ENCODE peak calls at places on chromosomes 11 and 22, in eight cellular contexts. S, M, V, D, A, F, O and Q are unnamed samples.

GRCh38 chr11:76805206-76805913 is 22.2 kb downstream of the TSKU start:
- DNase-seq in S (peak), F (no peak), M (peak), A (no peak), V (no peak), O (no peak), D (no peak), Q (no peak)

GRCh38 chr22:50250555-50251471 is at the start of gene HDAC10:
- DNase-seq in F (peak), A (peak), M (peak), D (peak), V (peak), S (peak), O (peak), Q (peak)

GRCh38 chr11:44564653-44565007 is 833 bp upstream of the CD82 start:
- DNase-seq in O (peak), A (no peak), F (no peak), D (peak), V (no peak), M (peak), S (no peak), Q (no peak)

GRCh38 chr11:104691129-104691528 is 207.1 kb downstream of the CASP12 start:
- DNase-seq in A (no peak), O (no peak), S (no peak), V (no peak), F (no peak), M (no peak), D (no peak), Q (no peak)

GRCh38 chr22:31139866-31140716 is at the start of gene PLA2G3:
- DNase-seq in V (no peak), O (no peak), S (peak), F (no peak), M (peak), D (peak), A (peak), Q (peak)

GRCh38 chr11:27717377-27717776 is 17.1 kb upstream of the BDNF start:
- DNase-seq in V (no peak), D (peak), S (no peak), O (no peak), M (peak), A (no peak), F (no peak), Q (no peak)

GRCh38 chr11:60756307-60757032 is at the start of gene MS4A15:
- DNase-seq in A (no peak), M (peak), V (no peak), O (no peak), S (no peak), F (no peak), D (no peak), Q (peak)

GRCh38 chr11:61895046-61895717 is 3.8 kb upstream of the FADS3 start:
- DNase-seq in D (no peak), S (no peak), M (no peak), O (no peak), A (no peak), F (no peak), V (no peak), Q (no peak)

GRCh38 chr11:2562897-2563215 is 118.0 kb downstream of the KCNQ1 start:
- DNase-seq in V (no peak), F (no peak), O (no peak), S (no peak), D (no peak), M (no peak), A (no peak), Q (no peak)

GRCh38 chr22:46070722-46071450 is 79.4 kb upstream of the PPARA start:
- DNase-seq in D (peak), S (peak), A (no peak), V (no peak), O (peak), F (no peak), M (peak), Q (peak)

GRCh38 chr11:36271794-36272409 is 17.3 kb downstream of the COMMD9 start:
- DNase-seq in S (no peak), A (no peak), F (no peak), D (no peak), O (no peak), V (no peak), M (peak), Q (no peak)

GRCh38 chr11:38461751-38462150 is 1863.7 kb upstream of the RAG2 start:
- DNase-seq in D (no peak), V (no peak), M (no peak), A (no peak), S (no peak), O (no peak), F (peak), Q (no peak)

GRCh38 chr22:40552070-40552469 is 84.4 kb downstream of the MRTFA start:
- DNase-seq in D (no peak), A (no peak), V (no peak), F (peak), M (no peak), S (no peak), O (no peak), Q (no peak)

GRCh38 chr11:66429983-66430602 is 8.6 kb downstream of the MRPL11 start:
- DNase-seq in O (peak), S (peak), D (peak), A (peak), M (peak), F (peak), V (peak), Q (peak)

GRCh38 chr11:57205046-57205671 is 23.4 kb downstream of the LRRC55 start:
- DNase-seq in O (no peak), D (no peak), V (no peak), M (peak), S (no peak), A (no peak), F (no peak), Q (no peak)

GRCh38 chr22:24981066-24981465 is 28.6 kb downstream of the KIAA1671 start:
- DNase-seq in F (no peak), V (no peak), A (no peak), S (no peak), M (no peak), O (no peak), D (no peak), Q (no peak)

GRCh38 chr22:46107753-46108563 is 42.4 kb upstream of the PPARA start:
- DNase-seq in M (no peak), S (no peak), O (peak), V (no peak), D (no peak), F (no peak), A (no peak), Q (no peak)

GRCh38 chr22:30575011-30575671 is 676 bp upstream of the GAL3ST1 start:
- DNase-seq in O (peak), F (peak), V (no peak), A (no peak), S (no peak), D (no peak), M (peak), Q (no peak)

GRCh38 chr11:84103096-84103495 is 816.9 kb upstream of the CCDC90B start:
- DNase-seq in V (no peak), A (no peak), D (no peak), S (no peak), M (no peak), O (peak), F (no peak), Q (no peak)

GRCh38 chr11:62428871-62429601 is 10.2 kb downstream of the SCGB1A1 start:
- DNase-seq in M (no peak), V (no peak), S (no peak), O (no peak), A (no peak), D (no peak), F (no peak), Q (no peak)

GRCh38 chr11:7220636-7221035 is 31.1 kb upstream of the SYT9 start:
- DNase-seq in S (no peak), F (no peak), M (no peak), A (no peak), V (no peak), D (no peak), O (no peak), Q (no peak)

GRCh38 chr22:43060213-43060612 is 29.0 kb downstream of the TTLL1 start:
- DNase-seq in D (peak), O (no peak), V (no peak), M (peak), F (no peak), S (peak), A (peak), Q (no peak)

GRCh38 chr11:925158-925495 is 543 bp upstream of the AP2A2 start:
- DNase-seq in M (no peak), S (no peak), O (no peak), V (peak), F (peak), A (no peak), D (no peak), Q (no peak)

GRCh38 chr11:23359297-23359696 is 499.0 kb upstream of the CCDC179 start:
- DNase-seq in V (no peak), M (peak), A (no peak), O (no peak), D (no peak), S (no peak), F (no peak), Q (no peak)

GRCh38 chr22:48567213-48567975 is 1260.3 kb downstream of the BRD1 start:
- DNase-seq in F (no peak), V (no peak), A (no peak), S (no peak), D (no peak), O (no peak), M (no peak), Q (no peak)

GRCh38 chr11:116984186-116984585 is 114.0 kb downstream of the SIK3 start:
- DNase-seq in V (no peak), S (no peak), A (no peak), M (no peak), F (no peak), D (no peak), O (no peak), Q (no peak)

GRCh38 chr11:28738549-28738948 is 630.4 kb downstream of the METTL15 start:
- DNase-seq in D (no peak), F (no peak), V (no peak), S (no peak), M (peak), A (no peak), O (no peak), Q (no peak)

GRCh38 chr11:2750101-2750509 is 50.3 kb upstream of the KCNQ1OT1 start:
- DNase-seq in A (no peak), O (no peak), V (no peak), F (no peak), M (no peak), S (no peak), D (no peak), Q (no peak)

GRCh38 chr11:61037694-61038093 is 64.6 kb upstream of the CD5 start:
- DNase-seq in S (no peak), F (no peak), A (no peak), D (no peak), M (no peak), O (no peak), V (no peak), Q (no peak)